ENCODE peak calls at places on chromosomes 16 and 17, in five cellular contexts. One of them, this sample, is unnamed.

GRCh38 chr16:87560428-87561199 is 41.7 kb upstream of the JPH3 start:
- DNase-seq in psoas muscle: no peak
- DNase-seq in IMR-90: no peak
- DNase-seq in HAP-1: peak; percentile 90
- DNase-seq in left ventricle myocardium inferior: peak; percentile 45
- DNase-seq in this sample: peak; percentile 93

GRCh38 chr17:75153854-75154194 is 488 bp downstream of the JPT1 start:
- DNase-seq in psoas muscle: no peak
- DNase-seq in HAP-1: peak; percentile 42
- DNase-seq in left ventricle myocardium inferior: no peak
- DNase-seq in IMR-90: no peak
- DNase-seq in this sample: peak; percentile 53

GRCh38 chr16:17827313-17827712 is 356.6 kb upstream of the XYLT1 start:
- DNase-seq in HAP-1: no peak
- DNase-seq in left ventricle myocardium inferior: no peak
- DNase-seq in psoas muscle: no peak
- DNase-seq in IMR-90: peak; percentile 63
- DNase-seq in this sample: no peak

GRCh38 chr17:61400058-61400785 is 579 bp downstream of the TBX2 start:
- DNase-seq in HAP-1: peak; percentile 52
- DNase-seq in IMR-90: peak; percentile 40
- DNase-seq in psoas muscle: no peak
- DNase-seq in left ventricle myocardium inferior: no peak
- DNase-seq in this sample: peak; percentile 48

GRCh38 chr17:81039854-81040758 is 5.2 kb downstream of the BAIAP2 start:
- DNase-seq in HAP-1: peak; percentile 47
- DNase-seq in psoas muscle: no peak
- DNase-seq in IMR-90: peak; percentile 67
- DNase-seq in left ventricle myocardium inferior: no peak
- DNase-seq in this sample: peak; percentile 57

GRCh38 chr17:7045492-7046126 is 1.7 kb upstream of the SLC16A11 start:
- DNase-seq in HAP-1: peak; percentile 52
- DNase-seq in psoas muscle: no peak
- DNase-seq in IMR-90: peak; percentile 87
- DNase-seq in left ventricle myocardium inferior: no peak
- DNase-seq in this sample: no peak

GRCh38 chr17:71423871-71424546 is 696.8 kb upstream of the SOX9 start:
- DNase-seq in HAP-1: no peak
- DNase-seq in IMR-90: peak; percentile 76
- DNase-seq in psoas muscle: no peak
- DNase-seq in left ventricle myocardium inferior: no peak
- DNase-seq in this sample: no peak

GRCh38 chr16:67546761-67547422 is 15.4 kb upstream of the CTCF start:
- DNase-seq in IMR-90: peak; percentile 57
- DNase-seq in HAP-1: peak; percentile 85
- DNase-seq in psoas muscle: peak; percentile 78
- DNase-seq in left ventricle myocardium inferior: peak; percentile 78
- DNase-seq in this sample: peak; percentile 88

GRCh38 chr17:47810901-47811635 is 10.5 kb downstream of the OSBPL7 start:
- DNase-seq in HAP-1: no peak
- DNase-seq in psoas muscle: no peak
- DNase-seq in IMR-90: no peak
- DNase-seq in left ventricle myocardium inferior: no peak
- DNase-seq in this sample: no peak

GRCh38 chr16:7615565-7615964 is 282.9 kb downstream of the RBFOX1 start:
- DNase-seq in psoas muscle: no peak
- DNase-seq in IMR-90: no peak
- DNase-seq in HAP-1: no peak
- DNase-seq in left ventricle myocardium inferior: no peak
- DNase-seq in this sample: no peak

GRCh38 chr17:73592531-73592961 is 51.7 kb downstream of the SDK2 start:
- DNase-seq in IMR-90: no peak
- DNase-seq in psoas muscle: no peak
- DNase-seq in HAP-1: no peak
- DNase-seq in left ventricle myocardium inferior: no peak
- DNase-seq in this sample: no peak

GRCh38 chr16:55324491-55325447 is 766 bp downstream of the IRX6 start:
- DNase-seq in HAP-1: peak; percentile 26
- DNase-seq in psoas muscle: no peak
- DNase-seq in left ventricle myocardium inferior: no peak
- DNase-seq in IMR-90: no peak
- DNase-seq in this sample: peak; percentile 30

GRCh38 chr17:32510466-32510865 is 23.7 kb downstream of the CDK5R1 start:
- DNase-seq in IMR-90: no peak
- DNase-seq in psoas muscle: no peak
- DNase-seq in HAP-1: no peak
- DNase-seq in left ventricle myocardium inferior: no peak
- DNase-seq in this sample: no peak

GRCh38 chr17:81738801-81739393 is 26.8 kb downstream of the SLC25A10 start:
- DNase-seq in HAP-1: no peak
- DNase-seq in psoas muscle: no peak
- DNase-seq in IMR-90: no peak
- DNase-seq in left ventricle myocardium inferior: no peak
- DNase-seq in this sample: no peak

GRCh38 chr17:75392559-75392958 is 12.9 kb downstream of the GRB2 start:
- DNase-seq in IMR-90: no peak
- DNase-seq in left ventricle myocardium inferior: no peak
- DNase-seq in psoas muscle: no peak
- DNase-seq in HAP-1: no peak
- DNase-seq in this sample: no peak

GRCh38 chr17:45326566-45326965 is 9.7 kb upstream of the MAP3K14 start:
- DNase-seq in left ventricle myocardium inferior: no peak
- DNase-seq in psoas muscle: no peak
- DNase-seq in HAP-1: no peak
- DNase-seq in IMR-90: no peak
- DNase-seq in this sample: no peak

GRCh38 chr17:64492481-64493109 is 4.3 kb downstream of the POLG2 start:
- DNase-seq in IMR-90: no peak
- DNase-seq in left ventricle myocardium inferior: no peak
- DNase-seq in HAP-1: no peak
- DNase-seq in psoas muscle: no peak
- DNase-seq in this sample: no peak

GRCh38 chr17:39994448-39994847 is 13.8 kb downstream of the PSMD3 start:
- DNase-seq in left ventricle myocardium inferior: no peak
- DNase-seq in HAP-1: no peak
- DNase-seq in IMR-90: no peak
- DNase-seq in psoas muscle: no peak
- DNase-seq in this sample: no peak

DNA sequence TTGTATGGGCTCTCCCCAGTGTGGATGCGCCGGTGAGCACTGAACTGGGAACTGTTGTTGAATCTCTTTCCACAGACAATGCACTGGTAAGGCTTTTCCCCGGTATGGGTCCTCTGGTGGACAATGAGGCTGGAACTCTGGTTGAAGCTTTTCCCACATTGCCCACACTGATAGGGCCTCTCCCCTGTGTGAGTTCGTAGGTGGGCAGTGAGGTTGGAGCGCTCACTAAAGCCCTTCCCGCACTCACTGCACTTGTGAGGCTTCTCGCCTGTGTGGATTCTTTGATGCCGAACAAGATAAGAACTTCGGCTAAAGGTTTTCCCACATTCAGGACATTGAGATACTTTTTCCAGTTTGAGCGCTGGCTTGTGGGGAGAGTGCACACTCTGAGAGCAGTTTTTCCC is 17.8 kb downstream of the ZSCAN32 start:
- DNase-seq in HAP-1: no peak
- DNase-seq in psoas muscle: no peak
- DNase-seq in IMR-90: no peak
- DNase-seq in left ventricle myocardium inferior: no peak
- DNase-seq in this sample: no peak
- H3K9me3 ChIP-seq in HAP-1: peaks cover 22% of the 10 kb centered on the region
- H3K9me3 ChIP-seq in psoas muscle: peaks cover 87% of the 10 kb centered on the region
- H3K9me3 ChIP-seq in IMR-90: peaks cover 74% of the 10 kb centered on the region
- H3K9me3 ChIP-seq in left ventricle myocardium inferior: peaks cover 19% of the 10 kb centered on the region
- H3K9me3 ChIP-seq in this sample: peaks cover 13% of the 10 kb centered on the region

GRCh38 chr16:1153480-1154160 is 714 bp downstream of the CACNA1H start:
- DNase-seq in IMR-90: no peak
- DNase-seq in left ventricle myocardium inferior: no peak
- DNase-seq in HAP-1: peak; percentile 32
- DNase-seq in psoas muscle: no peak
- DNase-seq in this sample: peak; percentile 40
- H3K4me3 ChIP-seq in IMR-90: peak overlapping the region; percentile 47
- H3K4me3 ChIP-seq in left ventricle myocardium inferior: peak overlapping the region; percentile 60
- H3K4me3 ChIP-seq in HAP-1: no peak overlapping the region
- H3K4me3 ChIP-seq in psoas muscle: peak overlapping the region; percentile 43
- H3K4me3 ChIP-seq in this sample: no peak overlapping the region

DNA sequence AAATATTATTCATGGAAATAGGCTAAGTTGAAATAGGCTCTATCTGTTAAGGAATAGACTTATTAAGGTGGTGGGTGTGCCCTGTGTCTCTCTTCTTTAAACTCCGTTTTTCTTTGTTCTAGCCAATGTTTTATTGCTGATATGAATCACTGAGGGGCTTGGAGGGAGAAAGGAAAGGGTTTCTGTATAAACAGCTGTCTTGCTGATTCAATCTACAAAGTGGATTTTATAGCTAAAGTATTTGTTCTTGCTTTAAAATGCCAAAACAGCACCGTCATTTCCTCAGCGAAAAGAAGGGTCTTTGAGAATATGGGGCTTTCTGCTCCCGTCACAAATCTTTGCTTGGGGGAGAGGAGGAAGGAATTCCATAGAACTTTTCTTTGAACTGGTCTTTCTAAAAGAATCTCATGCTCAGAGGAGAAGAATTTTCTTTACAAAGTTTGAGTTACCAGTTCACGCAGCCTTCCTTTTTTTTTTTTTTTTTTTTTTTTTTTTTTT is 39.3 kb downstream of the MSI2 start:
- DNase-seq in psoas muscle: no peak
- DNase-seq in left ventricle myocardium inferior: no peak
- DNase-seq in HAP-1: peak; percentile 42
- DNase-seq in IMR-90: peak; percentile 71
- DNase-seq in this sample: no peak
- H3K9me3 ChIP-seq in psoas muscle: no peaks in the 10 kb centered on the region
- H3K9me3 ChIP-seq in left ventricle myocardium inferior: peaks cover 6% of the 10 kb centered on the region
- H3K9me3 ChIP-seq in HAP-1: peaks cover 4% of the 10 kb centered on the region
- H3K9me3 ChIP-seq in IMR-90: peaks cover 4% of the 10 kb centered on the region
- H3K9me3 ChIP-seq in this sample: peaks cover 3% of the 10 kb centered on the region

GRCh38 chr16:2981177-2981898 is 1.1 kb upstream of the PKMYT1 start:
- DNase-seq in HAP-1: peak; percentile 57
- DNase-seq in IMR-90: no peak
- DNase-seq in psoas muscle: no peak
- DNase-seq in left ventricle myocardium inferior: no peak
- DNase-seq in this sample: no peak
- H3K4me3 ChIP-seq in HAP-1: peak overlapping the region; percentile 78
- H3K4me3 ChIP-seq in IMR-90: no peak overlapping the region
- H3K4me3 ChIP-seq in psoas muscle: peak overlapping the region; percentile 89
- H3K4me3 ChIP-seq in left ventricle myocardium inferior: peak overlapping the region; percentile 74
- H3K4me3 ChIP-seq in this sample: no peak overlapping the region

DNA sequence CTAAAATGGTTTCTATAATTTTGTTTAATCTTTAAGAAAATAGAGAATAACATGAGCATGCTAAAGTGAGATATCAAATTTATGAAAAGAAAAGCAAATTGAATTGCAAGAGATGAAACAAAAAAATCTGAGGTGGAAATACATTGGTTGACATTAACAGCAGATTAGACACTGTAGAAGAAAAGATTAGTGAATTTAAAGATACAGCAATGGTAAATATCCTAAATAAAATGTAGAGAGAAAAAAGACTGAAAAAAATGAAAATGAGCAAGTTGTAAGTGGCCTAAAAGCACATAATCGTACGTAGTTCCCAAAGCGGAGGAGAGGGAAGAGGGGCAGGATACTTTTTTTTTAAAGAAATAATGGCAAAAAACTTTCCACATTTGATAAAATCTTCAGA is 30.5 kb upstream of the ALDH3A2 start:
- DNase-seq in psoas muscle: no peak
- DNase-seq in left ventricle myocardium inferior: no peak
- DNase-seq in IMR-90: no peak
- DNase-seq in HAP-1: no peak
- DNase-seq in this sample: no peak
- H3K9me3 ChIP-seq in psoas muscle: peaks cover 41% of the 10 kb centered on the region
- H3K9me3 ChIP-seq in left ventricle myocardium inferior: peaks cover 60% of the 10 kb centered on the region
- H3K9me3 ChIP-seq in IMR-90: peaks cover 16% of the 10 kb centered on the region
- H3K9me3 ChIP-seq in HAP-1: peaks cover 22% of the 10 kb centered on the region
- H3K9me3 ChIP-seq in this sample: no peaks in the 10 kb centered on the region